ENCODE peak calls at places on chromosomes 12 and 14, in eight cellular contexts. One of them, this sample, is unnamed.

GRCh38 chr12:5656836-5657235 is 224.9 kb downstream of the NTF3 start:
- DNase-seq in HFF-Myc: no peak
- DNase-seq in epithelial cell of proximal tubule: no peak
- DNase-seq in astrocyte of the hippocampus: peak
- DNase-seq in lower leg skin: no peak
- DNase-seq in ovary: no peak
- DNase-seq in foreskin keratinocyte: no peak
- DNase-seq in HT1080: no peak
- DNase-seq in this sample: no peak

GRCh38 chr12:71407732-71408131 is 31.9 kb upstream of the LGR5 start:
- DNase-seq in HFF-Myc: no peak
- DNase-seq in epithelial cell of proximal tubule: no peak
- DNase-seq in astrocyte of the hippocampus: no peak
- DNase-seq in lower leg skin: no peak
- DNase-seq in ovary: no peak
- DNase-seq in foreskin keratinocyte: no peak
- DNase-seq in HT1080: no peak
- DNase-seq in this sample: no peak

GRCh38 chr12:100868487-100868886 is 73.9 kb downstream of the ANO4 start:
- DNase-seq in HFF-Myc: no peak
- DNase-seq in epithelial cell of proximal tubule: no peak
- DNase-seq in astrocyte of the hippocampus: peak
- DNase-seq in lower leg skin: no peak
- DNase-seq in ovary: no peak
- DNase-seq in foreskin keratinocyte: peak
- DNase-seq in HT1080: peak
- DNase-seq in this sample: no peak

GRCh38 chr14:50943261-50943942 is 881 bp downstream of the PYGL start:
- DNase-seq in HFF-Myc: no peak
- DNase-seq in epithelial cell of proximal tubule: no peak
- DNase-seq in astrocyte of the hippocampus: peak
- DNase-seq in lower leg skin: peak
- DNase-seq in ovary: peak
- DNase-seq in foreskin keratinocyte: no peak
- DNase-seq in HT1080: peak
- DNase-seq in this sample: peak

GRCh38 chr12:15691372-15691771 is 97.8 kb downstream of the EPS8 start:
- DNase-seq in HFF-Myc: no peak
- DNase-seq in epithelial cell of proximal tubule: no peak
- DNase-seq in astrocyte of the hippocampus: no peak
- DNase-seq in lower leg skin: no peak
- DNase-seq in ovary: no peak
- DNase-seq in foreskin keratinocyte: no peak
- DNase-seq in HT1080: no peak
- DNase-seq in this sample: no peak

GRCh38 chr14:79584679-79585078 is 626.6 kb downstream of the DIO2 start:
- DNase-seq in HFF-Myc: peak
- DNase-seq in epithelial cell of proximal tubule: peak
- DNase-seq in astrocyte of the hippocampus: peak
- DNase-seq in lower leg skin: no peak
- DNase-seq in ovary: no peak
- DNase-seq in foreskin keratinocyte: peak
- DNase-seq in HT1080: peak
- DNase-seq in this sample: peak

GRCh38 chr12:119693511-119693910 is 25.6 kb downstream of the PRKAB1 start:
- DNase-seq in HFF-Myc: no peak
- DNase-seq in epithelial cell of proximal tubule: no peak
- DNase-seq in astrocyte of the hippocampus: no peak
- DNase-seq in lower leg skin: no peak
- DNase-seq in ovary: no peak
- DNase-seq in foreskin keratinocyte: no peak
- DNase-seq in HT1080: no peak
- DNase-seq in this sample: no peak

GRCh38 chr12:52126605-52127578 is 47.4 kb downstream of the SMIM41 start:
- DNase-seq in HFF-Myc: no peak
- DNase-seq in epithelial cell of proximal tubule: no peak
- DNase-seq in astrocyte of the hippocampus: no peak
- DNase-seq in lower leg skin: no peak
- DNase-seq in ovary: peak
- DNase-seq in foreskin keratinocyte: no peak
- DNase-seq in HT1080: no peak
- DNase-seq in this sample: peak

GRCh38 chr12:19971396-19971802 is 396.9 kb upstream of the PDE3A start:
- DNase-seq in HFF-Myc: no peak
- DNase-seq in epithelial cell of proximal tubule: peak
- DNase-seq in astrocyte of the hippocampus: peak
- DNase-seq in lower leg skin: no peak
- DNase-seq in ovary: no peak
- DNase-seq in foreskin keratinocyte: peak
- DNase-seq in HT1080: no peak
- DNase-seq in this sample: no peak

GRCh38 chr14:60736494-60736893 is 1.9 kb downstream of the MNAT1 start:
- DNase-seq in HFF-Myc: no peak
- DNase-seq in epithelial cell of proximal tubule: no peak
- DNase-seq in astrocyte of the hippocampus: peak
- DNase-seq in lower leg skin: no peak
- DNase-seq in ovary: no peak
- DNase-seq in foreskin keratinocyte: peak
- DNase-seq in HT1080: peak
- DNase-seq in this sample: no peak

GRCh38 chr14:95464524-95464923 is 51.9 kb downstream of the SYNE3 start:
- DNase-seq in HFF-Myc: no peak
- DNase-seq in epithelial cell of proximal tubule: no peak
- DNase-seq in astrocyte of the hippocampus: no peak
- DNase-seq in lower leg skin: no peak
- DNase-seq in ovary: no peak
- DNase-seq in foreskin keratinocyte: no peak
- DNase-seq in HT1080: no peak
- DNase-seq in this sample: no peak

GRCh38 chr14:94945615-94946014 is 175.7 kb upstream of the GSC start:
- DNase-seq in HFF-Myc: no peak
- DNase-seq in epithelial cell of proximal tubule: no peak
- DNase-seq in astrocyte of the hippocampus: no peak
- DNase-seq in lower leg skin: no peak
- DNase-seq in ovary: no peak
- DNase-seq in foreskin keratinocyte: no peak
- DNase-seq in HT1080: no peak
- DNase-seq in this sample: no peak

GRCh38 chr12:108779998-108780688 is 48.8 kb upstream of the CORO1C start:
- DNase-seq in HFF-Myc: no peak
- DNase-seq in epithelial cell of proximal tubule: no peak
- DNase-seq in astrocyte of the hippocampus: no peak
- DNase-seq in lower leg skin: no peak
- DNase-seq in ovary: no peak
- DNase-seq in foreskin keratinocyte: no peak
- DNase-seq in HT1080: no peak
- DNase-seq in this sample: no peak

GRCh38 chr14:79318371-79318770 is 892.9 kb downstream of the DIO2 start:
- DNase-seq in HFF-Myc: no peak
- DNase-seq in epithelial cell of proximal tubule: no peak
- DNase-seq in astrocyte of the hippocampus: no peak
- DNase-seq in lower leg skin: no peak
- DNase-seq in ovary: no peak
- DNase-seq in foreskin keratinocyte: no peak
- DNase-seq in HT1080: peak
- DNase-seq in this sample: no peak

GRCh38 chr12:14873440-14874185 is 12.0 kb downstream of the MGP start:
- DNase-seq in HFF-Myc: no peak
- DNase-seq in epithelial cell of proximal tubule: no peak
- DNase-seq in astrocyte of the hippocampus: no peak
- DNase-seq in lower leg skin: no peak
- DNase-seq in ovary: no peak
- DNase-seq in foreskin keratinocyte: no peak
- DNase-seq in HT1080: peak
- DNase-seq in this sample: no peak

GRCh38 chr12:30599631-30600030 is 96.0 kb downstream of the IPO8 start:
- DNase-seq in HFF-Myc: no peak
- DNase-seq in epithelial cell of proximal tubule: no peak
- DNase-seq in astrocyte of the hippocampus: no peak
- DNase-seq in lower leg skin: no peak
- DNase-seq in ovary: no peak
- DNase-seq in foreskin keratinocyte: no peak
- DNase-seq in HT1080: peak
- DNase-seq in this sample: no peak